ENCODE peak calls at places on chromosomes 13 and 19, in six cellular contexts. One of them, this sample, is unnamed. For H3K9me3, the result is how much of the 10 kb centered on the place peaks cover.

GRCh38 chr19:4794971-4795370 is 3.4 kb downstream of the FEM1A start:
- DNase-seq in tibial artery: no peak
- DNase-seq in A549: no peak
- DNase-seq in breast epithelium: no peak
- DNase-seq in heart left ventricle: no peak
- DNase-seq in Peyer's patch: no peak
- DNase-seq in this sample: no peak

GRCh38 chr13:43085545-43085944 is 62.2 kb downstream of the DNAJC15 start:
- DNase-seq in tibial artery: no peak
- DNase-seq in A549: peak
- DNase-seq in breast epithelium: no peak
- DNase-seq in heart left ventricle: no peak
- DNase-seq in Peyer's patch: no peak
- DNase-seq in this sample: peak

GRCh38 chr13:97946951-97947588 is 6.4 kb upstream of the IPO5 start:
- DNase-seq in tibial artery: no peak
- DNase-seq in A549: peak
- DNase-seq in breast epithelium: no peak
- DNase-seq in heart left ventricle: no peak
- DNase-seq in Peyer's patch: no peak
- DNase-seq in this sample: peak

GRCh38 chr19:2045501-2046045 is 5.5 kb downstream of the MKNK2 start:
- DNase-seq in tibial artery: no peak
- DNase-seq in A549: no peak
- DNase-seq in breast epithelium: no peak
- DNase-seq in heart left ventricle: no peak
- DNase-seq in Peyer's patch: no peak
- DNase-seq in this sample: no peak

GRCh38 chr13:71880753-71881541 is 13.9 kb upstream of the DACH1 start:
- DNase-seq in tibial artery: no peak
- DNase-seq in A549: no peak
- DNase-seq in breast epithelium: no peak
- DNase-seq in heart left ventricle: no peak
- DNase-seq in Peyer's patch: no peak
- DNase-seq in this sample: no peak

GRCh38 chr19:32316034-32316433 is 29.4 kb upstream of the ZNF507 start:
- DNase-seq in tibial artery: no peak
- DNase-seq in A549: no peak
- DNase-seq in breast epithelium: no peak
- DNase-seq in heart left ventricle: no peak
- DNase-seq in Peyer's patch: no peak
- DNase-seq in this sample: peak

GRCh38 chr19:38155453-38155852 is 68.6 kb downstream of the DPF1 start:
- DNase-seq in tibial artery: no peak
- DNase-seq in A549: no peak
- DNase-seq in breast epithelium: no peak
- DNase-seq in heart left ventricle: no peak
- DNase-seq in Peyer's patch: no peak
- DNase-seq in this sample: peak

GRCh38 chr19:48819366-48819816 is 8.6 kb upstream of the BCAT2 start:
- DNase-seq in tibial artery: peak
- DNase-seq in A549: no peak
- DNase-seq in breast epithelium: peak
- DNase-seq in heart left ventricle: peak
- DNase-seq in Peyer's patch: peak
- DNase-seq in this sample: no peak

GRCh38 chr19:30393046-30393445 is 20.9 kb downstream of the ZNF536 start:
- DNase-seq in tibial artery: no peak
- DNase-seq in A549: no peak
- DNase-seq in breast epithelium: no peak
- DNase-seq in heart left ventricle: no peak
- DNase-seq in Peyer's patch: no peak
- DNase-seq in this sample: peak

GRCh38 chr19:35879068-35879467 is 10.7 kb downstream of the APLP1 start:
- DNase-seq in tibial artery: no peak
- DNase-seq in A549: no peak
- DNase-seq in breast epithelium: no peak
- DNase-seq in heart left ventricle: no peak
- DNase-seq in Peyer's patch: no peak
- DNase-seq in this sample: no peak

GRCh38 chr13:50038266-50038665 is 23.0 kb downstream of the KCNRG start:
- DNase-seq in tibial artery: no peak
- DNase-seq in A549: no peak
- DNase-seq in breast epithelium: no peak
- DNase-seq in heart left ventricle: no peak
- DNase-seq in Peyer's patch: no peak
- DNase-seq in this sample: no peak

GRCh38 chr19:48271531-48272151 is 1.8 kb downstream of the ZNF114 start:
- DNase-seq in tibial artery: peak
- DNase-seq in A549: peak
- DNase-seq in breast epithelium: no peak
- DNase-seq in heart left ventricle: peak
- DNase-seq in Peyer's patch: peak
- DNase-seq in this sample: peak

GRCh38 chr19:49913720-49914119 is 15.3 kb upstream of the ATF5 start:
- DNase-seq in tibial artery: no peak
- DNase-seq in A549: no peak
- DNase-seq in breast epithelium: no peak
- DNase-seq in heart left ventricle: no peak
- DNase-seq in Peyer's patch: no peak
- DNase-seq in this sample: no peak

GRCh38 chr19:16778796-16779411 is 50.3 kb upstream of the SIN3B start:
- DNase-seq in tibial artery: peak
- DNase-seq in A549: peak
- DNase-seq in breast epithelium: no peak
- DNase-seq in heart left ventricle: peak
- DNase-seq in Peyer's patch: peak
- DNase-seq in this sample: peak

GRCh38 chr19:33134571-33135041 is 2.7 kb downstream of the WDR88 start:
- DNase-seq in tibial artery: no peak
- DNase-seq in A549: no peak
- DNase-seq in breast epithelium: no peak
- DNase-seq in heart left ventricle: no peak
- DNase-seq in Peyer's patch: peak
- DNase-seq in this sample: no peak

GRCh38 chr13:45242070-45242469 is 41.2 kb upstream of the KCTD4 start:
- DNase-seq in tibial artery: no peak
- DNase-seq in A549: no peak
- DNase-seq in breast epithelium: no peak
- DNase-seq in heart left ventricle: no peak
- DNase-seq in Peyer's patch: no peak
- DNase-seq in this sample: peak

GRCh38 chr13:99605417-99606321 is 104.4 kb downstream of the TM9SF2 start:
- DNase-seq in tibial artery: peak
- DNase-seq in A549: peak
- DNase-seq in breast epithelium: no peak
- DNase-seq in heart left ventricle: peak
- DNase-seq in Peyer's patch: peak
- DNase-seq in this sample: no peak

GRCh38 chr19:48487944-48488343 is 18.8 kb downstream of the CYTH2 start:
- DNase-seq in tibial artery: no peak
- DNase-seq in A549: peak
- DNase-seq in breast epithelium: peak
- DNase-seq in heart left ventricle: peak
- DNase-seq in Peyer's patch: peak
- DNase-seq in this sample: peak

GRCh38 chr13:78978381-78978998 is 319.5 kb upstream of the OBI1 start:
- DNase-seq in tibial artery: no peak
- DNase-seq in A549: peak
- DNase-seq in breast epithelium: no peak
- DNase-seq in heart left ventricle: no peak
- DNase-seq in Peyer's patch: peak
- DNase-seq in this sample: peak

GRCh38 chr13:100848304-100848703 is 173.7 kb upstream of the TMTC4 start:
- DNase-seq in tibial artery: no peak
- DNase-seq in A549: no peak
- DNase-seq in breast epithelium: no peak
- DNase-seq in heart left ventricle: no peak
- DNase-seq in Peyer's patch: no peak
- DNase-seq in this sample: peak

GRCh38 chr13:80952158-80952557 is 611.2 kb upstream of the SPRY2 start:
- DNase-seq in tibial artery: no peak
- DNase-seq in A549: no peak
- DNase-seq in breast epithelium: no peak
- DNase-seq in heart left ventricle: no peak
- DNase-seq in Peyer's patch: no peak
- DNase-seq in this sample: no peak

GRCh38 chr19:42253245-42254082 is 1.5 kb downstream of the ERF start:
- DNase-seq in tibial artery: peak
- DNase-seq in A549: peak
- DNase-seq in breast epithelium: no peak
- DNase-seq in heart left ventricle: peak
- DNase-seq in Peyer's patch: peak
- DNase-seq in this sample: peak

GRCh38 chr19:996051-996838 is 4.0 kb upstream of the GRIN3B start:
- DNase-seq in tibial artery: no peak
- DNase-seq in A549: no peak
- DNase-seq in breast epithelium: no peak
- DNase-seq in heart left ventricle: no peak
- DNase-seq in Peyer's patch: peak
- DNase-seq in this sample: peak

GRCh38 chr13:30132623-30133553 is 174.5 kb downstream of the KATNAL1 start:
- DNase-seq in tibial artery: peak
- DNase-seq in A549: peak
- DNase-seq in breast epithelium: peak
- DNase-seq in heart left ventricle: peak
- DNase-seq in Peyer's patch: peak
- DNase-seq in this sample: peak

GRCh38 chr19:14798760-14799159 is 20.4 kb upstream of the ADGRE2 start:
- DNase-seq in tibial artery: no peak
- DNase-seq in A549: no peak
- DNase-seq in breast epithelium: no peak
- DNase-seq in heart left ventricle: no peak
- DNase-seq in Peyer's patch: no peak
- DNase-seq in this sample: no peak
- H3K4me3 ChIP-seq in tibial artery: no peak
- H3K4me3 ChIP-seq in A549: no peak
- H3K4me3 ChIP-seq in breast epithelium: no peak
- H3K4me3 ChIP-seq in heart left ventricle: no peak
- H3K4me3 ChIP-seq in Peyer's patch: no peak
- H3K4me3 ChIP-seq in this sample: no peak

GRCh38 chr19:57546513-57546912 is 13.2 kb downstream of the ZNF550 start:
- DNase-seq in tibial artery: no peak
- DNase-seq in A549: no peak
- DNase-seq in breast epithelium: no peak
- DNase-seq in heart left ventricle: no peak
- DNase-seq in Peyer's patch: no peak
- DNase-seq in this sample: no peak
- H3K9me3 ChIP-seq in tibial artery: half or more
- H3K9me3 ChIP-seq in A549: half or more
- H3K9me3 ChIP-seq in breast epithelium: half or more
- H3K9me3 ChIP-seq in heart left ventricle: half or more
- H3K9me3 ChIP-seq in Peyer's patch: under half
- H3K9me3 ChIP-seq in this sample: half or more

GRCh38 chr13:68929055-68929454 is 1178.6 kb upstream of the ATXN8OS start:
- DNase-seq in tibial artery: no peak
- DNase-seq in A549: no peak
- DNase-seq in breast epithelium: no peak
- DNase-seq in heart left ventricle: no peak
- DNase-seq in Peyer's patch: no peak
- DNase-seq in this sample: no peak

GRCh38 chr13:68923995-68924394 is 1183.6 kb upstream of the ATXN8OS start:
- DNase-seq in tibial artery: no peak
- DNase-seq in A549: no peak
- DNase-seq in breast epithelium: no peak
- DNase-seq in heart left ventricle: no peak
- DNase-seq in Peyer's patch: no peak
- DNase-seq in this sample: no peak

DNA sequence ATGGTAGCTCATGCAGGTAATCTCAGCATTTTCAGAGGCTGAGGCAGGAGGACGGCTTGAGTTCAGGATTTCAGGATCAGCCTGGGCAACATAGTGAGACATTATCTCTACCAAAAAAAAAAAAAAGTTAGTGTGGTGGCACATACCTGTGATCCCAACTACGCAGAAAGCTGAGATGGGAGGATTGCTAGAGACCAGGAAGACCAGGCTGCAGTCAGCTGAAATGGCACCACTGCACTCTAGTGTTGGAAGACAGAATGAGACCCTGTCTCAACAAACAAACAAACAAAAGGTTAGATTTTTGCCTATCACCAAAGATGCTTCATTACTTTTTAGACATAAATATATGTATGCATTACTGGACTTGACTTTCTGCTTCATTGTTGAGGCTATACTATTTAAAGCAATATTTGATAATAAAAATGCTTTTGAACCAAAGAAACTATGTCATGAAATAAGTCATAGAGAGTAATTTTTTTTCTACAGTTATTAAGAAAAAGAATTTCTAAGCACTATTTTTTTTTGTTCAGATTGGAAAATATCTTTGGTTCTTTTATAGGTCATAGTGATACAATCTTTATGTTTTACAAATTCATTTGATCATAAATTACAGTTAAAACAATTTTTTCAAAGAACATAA is 1180.1 kb upstream of the ATXN8OS start:
- DNase-seq in tibial artery: no peak
- DNase-seq in A549: no peak
- DNase-seq in breast epithelium: no peak
- DNase-seq in heart left ventricle: no peak
- DNase-seq in Peyer's patch: no peak
- DNase-seq in this sample: peak
- TF ChIP-seq CTCF in tibial artery: no peak
- TF ChIP-seq CTCF in A549: peak
- TF ChIP-seq CTCF in breast epithelium: no peak
- TF ChIP-seq CTCF in heart left ventricle: peak
- TF ChIP-seq CTCF in Peyer's patch: no peak
- TF ChIP-seq CTCF in this sample: peak

GRCh38 chr13:39510296-39510695 is 92.7 kb downstream of the LHFPL6 start:
- DNase-seq in tibial artery: no peak
- DNase-seq in A549: no peak
- DNase-seq in breast epithelium: no peak
- DNase-seq in heart left ventricle: no peak
- DNase-seq in Peyer's patch: no peak
- DNase-seq in this sample: no peak
- H3K4me3 ChIP-seq in tibial artery: no peak
- H3K4me3 ChIP-seq in A549: no peak
- H3K4me3 ChIP-seq in breast epithelium: no peak
- H3K4me3 ChIP-seq in heart left ventricle: no peak
- H3K4me3 ChIP-seq in Peyer's patch: no peak
- H3K4me3 ChIP-seq in this sample: no peak

GRCh38 chr19:6911523-6911922 is 24.1 kb downstream of the ADGRE1 start:
- DNase-seq in tibial artery: no peak
- DNase-seq in A549: no peak
- DNase-seq in breast epithelium: no peak
- DNase-seq in heart left ventricle: no peak
- DNase-seq in Peyer's patch: no peak
- DNase-seq in this sample: no peak
- H3K9me3 ChIP-seq in tibial artery: under half
- H3K9me3 ChIP-seq in A549: under half
- H3K9me3 ChIP-seq in breast epithelium: under half
- H3K9me3 ChIP-seq in heart left ventricle: under half
- H3K9me3 ChIP-seq in Peyer's patch: under half
- H3K9me3 ChIP-seq in this sample: under half

This sample was measured in A673.